ENCODE peak calls at places on chromosomes 11 and 22, in four cellular contexts. E is HS-5; G is stimulated activated CD4-positive, alpha-beta T cell treated with anti-CD3 and anti-CD28 coated beads, Interleukin-1b, Interleukin-23, amount 100 ng/mL, for 4 hours; Y is CD4-positive, CD25-positive, alpha-beta regulatory T cell. C is an unnamed sample.

GRCh38 chr22:36873614-36874308 is 13.0 kb downstream of the NCF4 start:
- DNase-seq in Y (peak; percentile 88), G (no peak), E (no peak), C (peak; percentile 27)

GRCh38 chr11:14249121-14249963 is 109.6 kb downstream of the RRAS2 start:
- DNase-seq in E (no peak), G (peak; percentile 56), Y (peak; percentile 74), C (peak; percentile 45)

GRCh38 chr22:40709752-40710413 is 30.6 kb downstream of the MCHR1 start:
- DNase-seq in E (no peak), G (no peak), Y (no peak), C (no peak)

GRCh38 chr11:46210133-46210636 is 67.3 kb upstream of the CREB3L1 start:
- DNase-seq in G (no peak), Y (peak; percentile 36), E (peak; percentile 43), C (peak; percentile 83)

GRCh38 chr11:2513441-2513840 is 68.6 kb downstream of the KCNQ1 start:
- DNase-seq in Y (no peak), G (no peak), E (no peak), C (no peak)

GRCh38 chr11:2860636-2861035 is 24.9 kb downstream of the CDKN1C start:
- DNase-seq in G (no peak), E (peak; percentile 11), Y (no peak), C (peak; percentile 11)

GRCh38 chr11:76030286-76030685 is 176.0 kb downstream of the WNT11 start:
- DNase-seq in E (no peak), G (no peak), Y (no peak), C (peak; percentile 86)

GRCh38 chr11:66883021-66883968 is 26.4 kb downstream of the LRFN4 start:
- DNase-seq in E (peak; percentile 38), G (peak; percentile 67), Y (peak; percentile 55), C (peak; percentile 79)

GRCh38 chr22:36595154-36595553 is 66.2 kb upstream of the EIF3D start:
- DNase-seq in E (no peak), Y (no peak), G (no peak), C (no peak)

GRCh38 chr11:117819096-117820040 is 5.2 kb downstream of the FXYD2 start:
- DNase-seq in E (no peak), G (no peak), Y (no peak), C (peak; percentile 79)

GRCh38 chr22:46043816-46044717 is 67.1 kb upstream of the WNT7B start:
- DNase-seq in Y (peak; percentile 32), E (no peak), G (no peak), C (no peak)

GRCh38 chr11:110897035-110897434 is 184.8 kb upstream of the ARHGAP20 start:
- DNase-seq in G (no peak), Y (no peak), E (peak; percentile 41), C (no peak)

GRCh38 chr11:12841946-12842630 is 167.0 kb upstream of the RASSF10 start:
- DNase-seq in Y (peak; percentile 13), G (no peak), E (no peak), C (peak; percentile 67)

GRCh38 chr11:65183201-65183891 is 1.6 kb downstream of the CAPN1 start:
- DNase-seq in Y (no peak), E (no peak), G (no peak), C (no peak)

GRCh38 chr11:122791836-122792235 is 46.5 kb upstream of the CRTAM start:
- DNase-seq in E (no peak), G (no peak), Y (no peak), C (peak; percentile 81)

GRCh38 chr11:115941481-115941993 is 437.3 kb upstream of the CADM1 start:
- DNase-seq in E (peak; percentile 50), G (no peak), Y (no peak), C (peak; percentile 99)

GRCh38 chr11:126817523-126818450 is 182.8 kb downstream of the KIRREL3 start:
- DNase-seq in Y (no peak), E (no peak), G (no peak), C (no peak)

GRCh38 chr22:47051435-47052175 is 289.2 kb downstream of the TBC1D22A start:
- DNase-seq in E (no peak), Y (no peak), G (no peak), C (no peak)

GRCh38 chr11:70049045-70049444 is 29.1 kb upstream of the ANO1 start:
- DNase-seq in E (no peak), Y (no peak), G (no peak), C (no peak)

GRCh38 chr11:116457336-116458007 is 315.3 kb downstream of the BUD13 start:
- DNase-seq in E (no peak), Y (no peak), G (no peak), C (no peak)

GRCh38 chr22:43148581-43148980 is 2.8 kb upstream of the TSPO start:
- DNase-seq in Y (no peak), E (no peak), G (no peak), C (no peak)

GRCh38 chr11:103499710-103500340 is 390.6 kb downstream of the DYNC2H1 start:
- DNase-seq in E (no peak), Y (no peak), G (no peak), C (peak; percentile 35)

GRCh38 chr22:45429424-45429823 is 15.9 kb downstream of the RIBC2 start:
- DNase-seq in Y (no peak), G (no peak), E (no peak), C (no peak)

GRCh38 chr11:112570335-112570734 is 309.7 kb upstream of the PLET1 start:
- DNase-seq in Y (no peak), G (no peak), E (no peak), C (no peak)

GRCh38 chr11:101617735-101618332 is 34.0 kb upstream of the TRPC6 start:
- DNase-seq in E (peak; percentile 90), G (no peak), Y (no peak), C (peak; percentile 91)

GRCh38 chr11:86476109-86476861 is 101.6 kb downstream of the CCDC81 start:
- DNase-seq in G (no peak), Y (no peak), E (no peak), C (no peak)

GRCh38 chr11:19173004-19173689 is 28.6 kb downstream of the CSRP3 start:
- DNase-seq in G (no peak), Y (no peak), E (no peak), C (no peak)

GRCh38 chr22:39427751-39428596 is 28.4 kb downstream of the TAB1 start:
- DNase-seq in E (no peak), Y (no peak), G (no peak), C (no peak)

GRCh38 chr11:911031-911889 is 650 bp upstream of the CHID1 start:
- DNase-seq in G (peak; percentile 30), Y (peak; percentile 52), E (peak; percentile 6), C (peak; percentile 58)

GRCh38 chr11:58625826-58626460 is 3.5 kb downstream of the CNTF start:
- DNase-seq in Y (no peak), E (no peak), G (no peak), C (no peak)

GRCh38 chr11:4203603-4204360 is 109.2 kb downstream of the RRM1 start:
- DNase-seq in E (no peak), G (no peak), Y (no peak), C (no peak)

GRCh38 chr11:47270331-47271271 is 668 bp downstream of the MADD start:
- DNase-seq in G (no peak), Y (peak; percentile 68), E (peak; percentile 30), C (peak; percentile 57)

GRCh38 chr11:119671048-119671447 is 58.0 kb downstream of the NECTIN1 start:
- DNase-seq in E (no peak), G (no peak), Y (no peak), C (peak; percentile 33)

GRCh38 chr22:37659897-37660708 is 1.6 kb downstream of the PDXP start:
- DNase-seq in Y (no peak), G (no peak), E (no peak), C (no peak)

GRCh38 chr22:40991298-40991697 is 40.1 kb downstream of the RBX1 start:
- DNase-seq in E (no peak), Y (no peak), G (no peak), C (no peak)

GRCh38 chr11:125933030-125933813 is 12.6 kb upstream of the VSIG10L2 start:
- DNase-seq in G (no peak), Y (no peak), E (no peak), C (no peak)

GRCh38 chr11:89477175-89477574 is 14.0 kb downstream of the NOX4 start:
- DNase-seq in Y (no peak), G (no peak), E (no peak), C (no peak)